ENCODE peak calls at places on chromosome 11, in four cellular contexts. P is neural progenitor cell, N is AG09309, A is iPS DF 6.9. R is an unnamed sample.

GRCh38 chr11:47907499-47907898 is 59.3 kb upstream of the NUP160 start:
- DNase-seq in A (no peak), P (no peak), N (peak), R (no peak)

GRCh38 chr11:125082611-125083311 is 19.7 kb downstream of the SLC37A2 start:
- DNase-seq in A (no peak), P (no peak), N (peak), R (no peak)

GRCh38 chr11:127412722-127413121 is 412.2 kb upstream of the KIRREL3 start:
- DNase-seq in A (no peak), N (no peak), P (no peak), R (no peak)

GRCh38 chr11:11432621-11433319 is 79.7 kb upstream of the CSNK2A3 start:
- DNase-seq in A (no peak), P (no peak), N (no peak), R (no peak)

GRCh38 chr11:95241673-95242072 is 10.7 kb upstream of the SESN3 start:
- DNase-seq in P (no peak), A (no peak), N (no peak), R (no peak)

GRCh38 chr11:76768091-76769047 is 14.8 kb upstream of the TSKU start:
- DNase-seq in A (no peak), N (no peak), P (no peak), R (peak)

GRCh38 chr11:107043242-107043991 is 25.1 kb upstream of the GUCY1A2 start:
- DNase-seq in N (peak), A (no peak), P (no peak), R (no peak)

GRCh38 chr11:128515086-128515485 is 72.3 kb downstream of the ETS1 start:
- DNase-seq in N (no peak), P (no peak), A (no peak), R (peak)

GRCh38 chr11:128303383-128303782 is 284.0 kb downstream of the ETS1 start:
- DNase-seq in A (no peak), P (no peak), N (no peak), R (no peak)

GRCh38 chr11:75534291-75535038 is 8.7 kb upstream of the GDPD5 start:
- DNase-seq in N (no peak), P (no peak), A (no peak), R (no peak)

GRCh38 chr11:78870655-78871054 is 296.0 kb upstream of the NARS2 start:
- DNase-seq in A (no peak), N (no peak), P (no peak), R (no peak)

GRCh38 chr11:70542406-70542805 is 144.1 kb downstream of the CTTN start:
- DNase-seq in N (no peak), P (no peak), A (no peak), R (no peak)

GRCh38 chr11:1650034-1650917 is 20.7 kb downstream of the KRTAP5-5 start:
- DNase-seq in A (no peak), N (no peak), P (no peak), R (peak)

GRCh38 chr11:66008468-66009101 is 3.2 kb upstream of the CST6 start:
- DNase-seq in P (no peak), A (no peak), N (no peak), R (no peak)

GRCh38 chr11:107665016-107665415 is 46.8 kb downstream of the SLN start:
- DNase-seq in N (no peak), P (no peak), A (no peak), R (no peak)

GRCh38 chr11:94132152-94132558 is 3.5 kb downstream of the PANX1 start:
- DNase-seq in N (no peak), P (no peak), A (no peak), R (peak)

GRCh38 chr11:73931039-73931645 is 19.7 kb upstream of the DNAJB13 start:
- DNase-seq in P (peak), N (peak), A (peak), R (no peak)

GRCh38 chr11:78277314-78277994 is 88.7 kb downstream of the USP35 start:
- DNase-seq in P (no peak), N (no peak), A (no peak), R (no peak)

GRCh38 chr11:112612283-112612849 is 348.9 kb upstream of the NCAM1 start:
- DNase-seq in N (no peak), A (no peak), P (peak), R (peak)

GRCh38 chr11:1757861-1758610 is 5.7 kb downstream of the CTSD start:
- DNase-seq in P (no peak), N (no peak), A (no peak), R (peak)

GRCh38 chr11:18757742-18758294 is 31.8 kb upstream of the IGSF22 start:
- DNase-seq in N (no peak), P (no peak), A (no peak), R (no peak)

GRCh38 chr11:95156916-95157568 is 67.4 kb downstream of the ENDOD1 start:
- DNase-seq in P (no peak), A (no peak), N (no peak), R (peak)

GRCh38 chr11:59135648-59136461 is 6.8 kb upstream of the FAM111A start:
- DNase-seq in N (no peak), P (peak), A (peak), R (peak)

GRCh38 chr11:76313913-76314740 is 66.8 kb downstream of the THAP12 start:
- DNase-seq in N (no peak), P (peak), A (no peak), R (peak)

GRCh38 chr11:131864205-131864604 is 493.8 kb downstream of the NTM start:
- DNase-seq in N (no peak), A (no peak), P (peak), R (no peak)

DNA sequence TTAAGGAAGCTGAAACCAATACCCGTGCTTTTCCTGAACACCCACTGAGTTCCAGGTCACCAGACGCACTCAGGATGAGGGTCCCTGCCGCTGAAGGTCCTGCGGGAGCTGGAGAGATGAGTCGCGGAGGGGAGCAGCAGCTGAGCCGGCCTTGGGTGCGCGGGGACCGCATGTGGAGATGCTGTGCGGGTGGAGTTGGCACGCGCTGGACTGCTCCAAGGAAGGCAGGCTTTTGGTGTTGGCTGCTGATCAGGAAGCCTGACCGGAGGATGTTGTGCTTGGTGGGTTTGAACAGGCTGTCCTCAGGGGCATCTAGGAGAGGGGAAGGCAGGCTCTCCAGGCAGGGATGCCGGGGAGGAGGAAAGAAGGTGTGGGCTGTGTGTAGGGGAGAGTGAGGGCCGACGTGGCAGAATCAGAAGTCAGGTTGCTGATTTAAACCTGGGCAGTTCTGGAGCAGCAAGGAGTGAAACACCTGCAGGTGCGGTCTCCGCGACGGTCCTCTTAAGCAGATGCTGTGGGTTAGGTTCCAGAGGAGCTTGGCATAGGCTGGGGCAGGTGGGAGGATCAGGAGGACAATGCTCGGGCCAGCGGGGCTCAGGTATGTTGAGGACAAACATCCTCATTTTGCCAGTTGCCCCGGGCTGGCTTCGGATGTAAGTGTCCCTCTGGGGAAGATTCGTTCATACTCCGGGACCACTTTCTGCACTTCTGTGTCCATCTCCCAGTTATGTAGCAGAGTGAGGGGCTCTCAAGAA is 197.5 kb upstream of the B3GAT1 start:
- DNase-seq in N (no peak), P (no peak), A (no peak), R (no peak)
- H3K4me3 ChIP-seq in N (no peak), P (no peak), A (no peak), R (no peak)

DNA sequence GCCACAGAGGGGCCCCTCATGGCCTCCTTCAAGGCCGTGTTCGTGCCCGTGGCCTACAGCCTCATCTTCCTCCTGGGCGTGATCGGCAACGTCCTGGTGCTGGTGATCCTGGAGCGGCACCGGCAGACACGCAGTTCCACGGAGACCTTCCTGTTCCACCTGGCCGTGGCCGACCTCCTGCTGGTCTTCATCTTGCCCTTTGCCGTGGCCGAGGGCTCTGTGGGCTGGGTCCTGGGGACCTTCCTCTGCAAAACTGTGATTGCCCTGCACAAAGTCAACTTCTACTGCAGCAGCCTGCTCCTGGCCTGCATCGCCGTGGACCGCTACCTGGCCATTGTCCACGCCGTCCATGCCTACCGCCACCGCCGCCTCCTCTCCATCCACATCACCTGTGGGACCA is 10.0 kb downstream of the CXCR5 start:
- DNase-seq in P (no peak), A (no peak), N (no peak), R (peak)
- H3K4me3 ChIP-seq in P (no peak), A (no peak), N (no peak), R (no peak)

GRCh38 chr11:22194907-22195306 is 2.0 kb downstream of the ANO5 start:
- DNase-seq in P (no peak), A (no peak), N (no peak), R (no peak)

GRCh38 chr11:22190827-22191463 is 1.9 kb upstream of the ANO5 start:
- DNase-seq in A (no peak), P (no peak), N (no peak), R (no peak)

GRCh38 chr11:22192642-22193347 is at the start of gene ANO5:
- DNase-seq in N (no peak), P (peak), A (peak), R (peak)

GRCh38 chr11:22192289-22192641 is 620 bp upstream of the ANO5 start:
- DNase-seq in N (no peak), A (peak), P (peak), R (no peak)

GRCh38 chr11:22193348-22194051 is 615 bp downstream of the ANO5 start:
- DNase-seq in N (no peak), P (peak), A (peak), R (peak)
- H3K4me3 ChIP-seq in N (no peak), P (peak), A (peak), R (peak)

GRCh38 chr11:57476223-57476882 is 16.0 kb downstream of the RTN4RL2 start:
- DNase-seq in P (peak), A (no peak), N (no peak), R (peak)

GRCh38 chr11:57476883-57477506 is 16.7 kb downstream of the RTN4RL2 start:
- DNase-seq in P (peak), N (no peak), A (no peak), R (peak)

GRCh38 chr11:57475191-57475590 is 14.9 kb downstream of the RTN4RL2 start:
- DNase-seq in A (no peak), P (no peak), N (no peak), R (no peak)

GRCh38 chr11:57474751-57475115 is 14.4 kb downstream of the RTN4RL2 start:
- DNase-seq in P (no peak), N (no peak), A (no peak), R (no peak)

DNA sequence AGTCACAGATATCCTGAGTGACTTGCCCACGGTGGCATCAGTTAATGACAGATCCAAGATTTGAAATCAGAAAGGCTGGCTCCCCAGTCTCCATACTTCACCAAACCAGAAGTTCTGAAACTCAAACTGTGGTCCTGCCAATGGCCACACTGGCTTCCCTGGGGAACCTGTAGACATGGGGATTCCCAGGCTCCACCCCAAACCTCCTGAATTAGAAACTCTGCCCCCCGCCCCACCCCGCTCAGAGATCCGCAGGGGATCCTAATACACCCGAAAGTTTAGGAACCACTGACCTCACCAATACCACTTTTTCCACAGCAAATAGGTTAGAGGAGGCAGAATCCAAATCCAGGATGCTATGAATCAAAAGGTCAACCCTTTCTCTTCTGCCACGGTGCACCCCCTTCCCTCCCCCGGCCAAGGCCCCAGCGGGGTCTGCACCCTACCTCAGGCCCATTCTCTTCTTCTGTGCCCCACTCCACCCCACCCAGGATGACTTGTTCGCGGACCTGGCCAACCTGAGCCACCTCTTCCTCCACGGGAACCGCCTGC is 15.4 kb downstream of the RTN4RL2 start:
- DNase-seq in P (no peak), A (no peak), N (no peak), R (no peak)
- H3K4me3 ChIP-seq in P (peak), A (peak), N (peak), R (peak)

DNA sequence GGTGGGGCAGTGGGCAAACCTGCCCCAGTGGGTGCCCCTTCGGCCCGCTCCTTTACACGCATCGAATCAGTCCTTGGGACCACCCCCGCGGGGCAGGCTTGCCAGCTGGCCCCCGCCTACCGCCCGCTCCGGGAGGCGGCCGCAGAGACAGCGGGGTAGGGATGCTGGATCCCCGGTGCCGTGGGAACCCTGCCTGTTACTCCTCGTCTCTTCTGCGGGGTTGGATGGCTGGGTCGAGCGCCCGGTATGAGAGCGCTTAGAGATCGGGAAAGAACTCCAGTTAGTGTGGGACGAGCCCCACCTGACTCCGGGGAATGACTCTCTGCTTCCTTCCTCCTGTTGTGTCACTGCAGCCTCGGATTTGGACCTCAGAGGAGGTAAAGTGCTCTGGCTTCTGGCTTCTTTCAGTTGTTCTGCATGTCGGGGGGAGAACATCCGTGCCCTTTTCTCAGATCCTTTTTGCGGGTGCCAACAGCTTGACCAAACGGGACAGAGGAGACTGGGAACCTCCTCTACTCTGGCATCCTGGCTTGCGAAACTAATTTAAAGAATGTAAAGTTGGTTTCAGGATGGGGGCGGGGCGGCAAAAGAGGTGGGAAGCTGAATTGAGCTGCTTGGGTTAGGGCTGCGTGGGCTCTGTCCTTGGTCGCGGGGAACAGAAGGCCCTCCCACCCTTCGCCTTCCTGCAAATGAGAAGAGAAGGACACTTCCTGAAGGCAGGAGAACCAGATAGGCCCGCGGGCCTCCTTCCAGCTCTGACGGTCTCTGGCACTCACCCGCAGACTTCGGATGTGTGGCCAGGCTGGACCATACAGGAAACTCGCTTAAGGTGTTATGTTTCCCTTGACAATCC is 915 bp downstream of the LAYN start:
- DNase-seq in N (no peak), A (peak), P (peak), R (peak)
- H3K4me3 ChIP-seq in N (peak), A (peak), P (peak), R (peak)

R was measured in right cardiac atrium.